ENCODE peak calls at places on chromosomes 12 and 14, in eight cellular contexts. One of them, this sample, is unnamed.

GRCh38 chr12:131222271-131223139 is 268.8 kb downstream of the ADGRD1 start:
- DNase-seq in RWPE2: no peak
- DNase-seq in Peyer's patch: no peak
- DNase-seq in spleen: peak
- DNase-seq in fibroblast of pulmonary artery: no peak
- DNase-seq in right lobe of liver: no peak
- DNase-seq in NT2/D1: no peak
- DNase-seq in CD4-positive, alpha-beta memory T cell: no peak
- DNase-seq in this sample: peak

GRCh38 chr12:123532021-123532420 is 1.5 kb downstream of the RILPL1 start:
- DNase-seq in RWPE2: no peak
- DNase-seq in Peyer's patch: peak
- DNase-seq in spleen: no peak
- DNase-seq in fibroblast of pulmonary artery: peak
- DNase-seq in right lobe of liver: no peak
- DNase-seq in NT2/D1: no peak
- DNase-seq in CD4-positive, alpha-beta memory T cell: no peak
- DNase-seq in this sample: peak

GRCh38 chr14:73612339-73613045 is at the start of gene ACOT6:
- DNase-seq in RWPE2: peak
- DNase-seq in Peyer's patch: peak
- DNase-seq in spleen: peak
- DNase-seq in fibroblast of pulmonary artery: peak
- DNase-seq in right lobe of liver: peak
- DNase-seq in NT2/D1: peak
- DNase-seq in CD4-positive, alpha-beta memory T cell: peak
- DNase-seq in this sample: peak

GRCh38 chr12:57112492-57113294 is 1.5 kb upstream of the STAT6 start:
- DNase-seq in RWPE2: no peak
- DNase-seq in Peyer's patch: no peak
- DNase-seq in spleen: no peak
- DNase-seq in fibroblast of pulmonary artery: no peak
- DNase-seq in right lobe of liver: no peak
- DNase-seq in NT2/D1: no peak
- DNase-seq in CD4-positive, alpha-beta memory T cell: no peak
- DNase-seq in this sample: no peak

GRCh38 chr12:126353604-126354003 is 1288.4 kb downstream of the AACS start:
- DNase-seq in RWPE2: peak
- DNase-seq in Peyer's patch: no peak
- DNase-seq in spleen: no peak
- DNase-seq in fibroblast of pulmonary artery: peak
- DNase-seq in right lobe of liver: no peak
- DNase-seq in NT2/D1: no peak
- DNase-seq in CD4-positive, alpha-beta memory T cell: no peak
- DNase-seq in this sample: no peak

GRCh38 chr12:96026331-96026730 is 9.1 kb downstream of the LTA4H start:
- DNase-seq in RWPE2: no peak
- DNase-seq in Peyer's patch: no peak
- DNase-seq in spleen: no peak
- DNase-seq in fibroblast of pulmonary artery: peak
- DNase-seq in right lobe of liver: no peak
- DNase-seq in NT2/D1: no peak
- DNase-seq in CD4-positive, alpha-beta memory T cell: no peak
- DNase-seq in this sample: no peak

GRCh38 chr12:26346748-26347147 is 151.4 kb downstream of the SSPN start:
- DNase-seq in RWPE2: no peak
- DNase-seq in Peyer's patch: no peak
- DNase-seq in spleen: no peak
- DNase-seq in fibroblast of pulmonary artery: peak
- DNase-seq in right lobe of liver: no peak
- DNase-seq in NT2/D1: no peak
- DNase-seq in CD4-positive, alpha-beta memory T cell: no peak
- DNase-seq in this sample: no peak

GRCh38 chr12:7934153-7934552 is 1.8 kb downstream of the SLC2A3 start:
- DNase-seq in RWPE2: no peak
- DNase-seq in Peyer's patch: peak
- DNase-seq in spleen: no peak
- DNase-seq in fibroblast of pulmonary artery: no peak
- DNase-seq in right lobe of liver: peak
- DNase-seq in NT2/D1: no peak
- DNase-seq in CD4-positive, alpha-beta memory T cell: no peak
- DNase-seq in this sample: no peak

GRCh38 chr14:101335061-101335661 is 226.1 kb upstream of the DIO3 start:
- DNase-seq in RWPE2: no peak
- DNase-seq in Peyer's patch: no peak
- DNase-seq in spleen: no peak
- DNase-seq in fibroblast of pulmonary artery: no peak
- DNase-seq in right lobe of liver: peak
- DNase-seq in NT2/D1: no peak
- DNase-seq in CD4-positive, alpha-beta memory T cell: no peak
- DNase-seq in this sample: no peak

GRCh38 chr12:104213952-104214351 is 1.6 kb upstream of the TXNRD1 start:
- DNase-seq in RWPE2: no peak
- DNase-seq in Peyer's patch: no peak
- DNase-seq in spleen: no peak
- DNase-seq in fibroblast of pulmonary artery: peak
- DNase-seq in right lobe of liver: no peak
- DNase-seq in NT2/D1: no peak
- DNase-seq in CD4-positive, alpha-beta memory T cell: no peak
- DNase-seq in this sample: no peak

GRCh38 chr14:58368951-58369350 is 26.8 kb upstream of the TOMM20L start:
- DNase-seq in RWPE2: no peak
- DNase-seq in Peyer's patch: no peak
- DNase-seq in spleen: no peak
- DNase-seq in fibroblast of pulmonary artery: peak
- DNase-seq in right lobe of liver: no peak
- DNase-seq in NT2/D1: no peak
- DNase-seq in CD4-positive, alpha-beta memory T cell: no peak
- DNase-seq in this sample: no peak

GRCh38 chr14:52080171-52080800 is 11.4 kb upstream of the NID2 start:
- DNase-seq in RWPE2: no peak
- DNase-seq in Peyer's patch: no peak
- DNase-seq in spleen: no peak
- DNase-seq in fibroblast of pulmonary artery: peak
- DNase-seq in right lobe of liver: no peak
- DNase-seq in NT2/D1: no peak
- DNase-seq in CD4-positive, alpha-beta memory T cell: no peak
- DNase-seq in this sample: no peak

GRCh38 chr14:76768201-76768656 is 7.0 kb downstream of the VASH1 start:
- DNase-seq in RWPE2: peak
- DNase-seq in Peyer's patch: peak
- DNase-seq in spleen: peak
- DNase-seq in fibroblast of pulmonary artery: peak
- DNase-seq in right lobe of liver: no peak
- DNase-seq in NT2/D1: no peak
- DNase-seq in CD4-positive, alpha-beta memory T cell: peak
- DNase-seq in this sample: peak

GRCh38 chr12:24133385-24133784 is 183.9 kb upstream of the SOX5 start:
- DNase-seq in RWPE2: no peak
- DNase-seq in Peyer's patch: no peak
- DNase-seq in spleen: no peak
- DNase-seq in fibroblast of pulmonary artery: no peak
- DNase-seq in right lobe of liver: no peak
- DNase-seq in NT2/D1: peak
- DNase-seq in CD4-positive, alpha-beta memory T cell: no peak
- DNase-seq in this sample: no peak

GRCh38 chr12:16756833-16757552 is 151.0 kb upstream of the LMO3 start:
- DNase-seq in RWPE2: no peak
- DNase-seq in Peyer's patch: no peak
- DNase-seq in spleen: no peak
- DNase-seq in fibroblast of pulmonary artery: no peak
- DNase-seq in right lobe of liver: no peak
- DNase-seq in NT2/D1: no peak
- DNase-seq in CD4-positive, alpha-beta memory T cell: no peak
- DNase-seq in this sample: no peak

GRCh38 chr12:47773062-47773857 is at the start of gene SLC48A1:
- DNase-seq in RWPE2: no peak
- DNase-seq in Peyer's patch: peak
- DNase-seq in spleen: peak
- DNase-seq in fibroblast of pulmonary artery: peak
- DNase-seq in right lobe of liver: peak
- DNase-seq in NT2/D1: peak
- DNase-seq in CD4-positive, alpha-beta memory T cell: peak
- DNase-seq in this sample: peak

GRCh38 chr14:100804558-100805309 is 21.2 kb upstream of the MEG3 start:
- DNase-seq in RWPE2: no peak
- DNase-seq in Peyer's patch: no peak
- DNase-seq in spleen: no peak
- DNase-seq in fibroblast of pulmonary artery: no peak
- DNase-seq in right lobe of liver: no peak
- DNase-seq in NT2/D1: no peak
- DNase-seq in CD4-positive, alpha-beta memory T cell: no peak
- DNase-seq in this sample: no peak

GRCh38 chr12:131276501-131277185 is 322.9 kb downstream of the ADGRD1 start:
- DNase-seq in RWPE2: no peak
- DNase-seq in Peyer's patch: no peak
- DNase-seq in spleen: peak
- DNase-seq in fibroblast of pulmonary artery: no peak
- DNase-seq in right lobe of liver: no peak
- DNase-seq in NT2/D1: no peak
- DNase-seq in CD4-positive, alpha-beta memory T cell: no peak
- DNase-seq in this sample: peak

GRCh38 chr14:35385042-35385839 is 19.3 kb downstream of the NFKBIA start:
- DNase-seq in RWPE2: no peak
- DNase-seq in Peyer's patch: no peak
- DNase-seq in spleen: no peak
- DNase-seq in fibroblast of pulmonary artery: peak
- DNase-seq in right lobe of liver: peak
- DNase-seq in NT2/D1: no peak
- DNase-seq in CD4-positive, alpha-beta memory T cell: no peak
- DNase-seq in this sample: peak

GRCh38 chr12:59654061-59654460 is 58.2 kb downstream of the SLC16A7 start:
- DNase-seq in RWPE2: no peak
- DNase-seq in Peyer's patch: no peak
- DNase-seq in spleen: no peak
- DNase-seq in fibroblast of pulmonary artery: no peak
- DNase-seq in right lobe of liver: no peak
- DNase-seq in NT2/D1: no peak
- DNase-seq in CD4-positive, alpha-beta memory T cell: no peak
- DNase-seq in this sample: no peak

GRCh38 chr14:92670177-92670576 is 78.2 kb downstream of the LGMN start:
- DNase-seq in RWPE2: no peak
- DNase-seq in Peyer's patch: no peak
- DNase-seq in spleen: no peak
- DNase-seq in fibroblast of pulmonary artery: peak
- DNase-seq in right lobe of liver: no peak
- DNase-seq in NT2/D1: no peak
- DNase-seq in CD4-positive, alpha-beta memory T cell: no peak
- DNase-seq in this sample: no peak

GRCh38 chr14:75258079-75258802 is 20.4 kb upstream of the FOS start:
- DNase-seq in RWPE2: no peak
- DNase-seq in Peyer's patch: no peak
- DNase-seq in spleen: no peak
- DNase-seq in fibroblast of pulmonary artery: peak
- DNase-seq in right lobe of liver: peak
- DNase-seq in NT2/D1: no peak
- DNase-seq in CD4-positive, alpha-beta memory T cell: no peak
- DNase-seq in this sample: no peak

GRCh38 chr12:82120901-82121300 is 237.3 kb downstream of the CCDC59 start:
- DNase-seq in RWPE2: peak
- DNase-seq in Peyer's patch: no peak
- DNase-seq in spleen: peak
- DNase-seq in fibroblast of pulmonary artery: no peak
- DNase-seq in right lobe of liver: no peak
- DNase-seq in NT2/D1: no peak
- DNase-seq in CD4-positive, alpha-beta memory T cell: no peak
- DNase-seq in this sample: no peak

GRCh38 chr12:111033281-111034147 is 113.1 kb upstream of the MYL2 start:
- DNase-seq in RWPE2: peak
- DNase-seq in Peyer's patch: no peak
- DNase-seq in spleen: peak
- DNase-seq in fibroblast of pulmonary artery: no peak
- DNase-seq in right lobe of liver: no peak
- DNase-seq in NT2/D1: no peak
- DNase-seq in CD4-positive, alpha-beta memory T cell: no peak
- DNase-seq in this sample: no peak
- H3K4me3 ChIP-seq in RWPE2: peak
- H3K4me3 ChIP-seq in Peyer's patch: peak
- H3K4me3 ChIP-seq in spleen: peak
- H3K4me3 ChIP-seq in fibroblast of pulmonary artery: no peak
- H3K4me3 ChIP-seq in right lobe of liver: peak
- H3K4me3 ChIP-seq in NT2/D1: peak
- H3K4me3 ChIP-seq in CD4-positive, alpha-beta memory T cell: no peak
- H3K4me3 ChIP-seq in this sample: no peak

DNA sequence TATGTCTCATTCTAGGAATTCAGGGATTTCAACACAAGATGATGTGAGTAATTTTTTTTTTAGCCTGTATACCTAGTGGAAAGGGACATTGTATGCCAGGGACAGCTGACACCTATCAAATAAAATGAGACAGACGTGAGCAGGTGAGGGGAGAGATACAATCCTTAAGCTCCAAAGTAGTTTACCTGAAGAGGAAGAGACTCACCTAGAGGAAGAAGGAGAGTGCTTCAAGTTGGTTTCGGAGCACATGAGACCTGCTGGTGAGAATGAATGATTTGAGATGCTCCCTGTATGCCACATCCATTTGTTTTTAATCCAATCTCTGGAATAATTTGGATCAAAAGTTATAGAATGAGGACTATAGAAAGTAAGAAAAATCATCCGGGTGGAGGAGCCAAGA is 915.4 kb upstream of the FBXO33 start:
- DNase-seq in RWPE2: no peak
- DNase-seq in Peyer's patch: no peak
- DNase-seq in spleen: no peak
- DNase-seq in fibroblast of pulmonary artery: no peak
- DNase-seq in right lobe of liver: no peak
- DNase-seq in NT2/D1: no peak
- DNase-seq in CD4-positive, alpha-beta memory T cell: no peak
- DNase-seq in this sample: no peak
- H3K4me3 ChIP-seq in RWPE2: no peak
- H3K4me3 ChIP-seq in Peyer's patch: no peak
- H3K4me3 ChIP-seq in spleen: no peak
- H3K4me3 ChIP-seq in fibroblast of pulmonary artery: no peak
- H3K4me3 ChIP-seq in right lobe of liver: no peak
- H3K4me3 ChIP-seq in NT2/D1: peak
- H3K4me3 ChIP-seq in CD4-positive, alpha-beta memory T cell: no peak
- H3K4me3 ChIP-seq in this sample: no peak

DNA sequence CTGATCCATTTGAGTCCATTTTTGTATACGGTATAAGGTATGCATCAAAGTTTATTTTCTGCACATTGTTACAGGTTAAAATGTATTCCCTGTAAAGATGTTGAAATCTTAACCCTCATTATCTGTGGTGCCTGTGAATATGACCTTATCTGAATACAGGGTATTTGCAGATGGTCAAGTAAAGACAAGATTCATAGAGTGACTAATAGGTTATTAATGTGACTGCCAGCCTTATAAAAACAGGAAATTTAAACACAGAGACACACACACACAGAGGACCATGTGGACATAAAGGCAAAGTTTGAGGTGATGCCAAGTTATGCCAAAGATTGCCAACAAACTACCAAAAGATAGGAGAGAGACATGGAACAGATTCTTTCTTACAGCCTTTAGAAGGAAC is 347.2 kb upstream of the DCN start:
- DNase-seq in RWPE2: no peak
- DNase-seq in Peyer's patch: no peak
- DNase-seq in spleen: no peak
- DNase-seq in fibroblast of pulmonary artery: peak
- DNase-seq in right lobe of liver: no peak
- DNase-seq in NT2/D1: no peak
- DNase-seq in CD4-positive, alpha-beta memory T cell: no peak
- DNase-seq in this sample: no peak
- H3K4me3 ChIP-seq in RWPE2: no peak
- H3K4me3 ChIP-seq in Peyer's patch: no peak
- H3K4me3 ChIP-seq in spleen: no peak
- H3K4me3 ChIP-seq in fibroblast of pulmonary artery: no peak
- H3K4me3 ChIP-seq in right lobe of liver: no peak
- H3K4me3 ChIP-seq in NT2/D1: no peak
- H3K4me3 ChIP-seq in CD4-positive, alpha-beta memory T cell: no peak
- H3K4me3 ChIP-seq in this sample: no peak

GRCh38 chr14:79328863-79329262 is 882.4 kb downstream of the DIO2 start:
- DNase-seq in RWPE2: no peak
- DNase-seq in Peyer's patch: no peak
- DNase-seq in spleen: no peak
- DNase-seq in fibroblast of pulmonary artery: no peak
- DNase-seq in right lobe of liver: no peak
- DNase-seq in NT2/D1: no peak
- DNase-seq in CD4-positive, alpha-beta memory T cell: no peak
- DNase-seq in this sample: no peak
- H3K4me3 ChIP-seq in RWPE2: no peak
- H3K4me3 ChIP-seq in Peyer's patch: no peak
- H3K4me3 ChIP-seq in spleen: no peak
- H3K4me3 ChIP-seq in fibroblast of pulmonary artery: no peak
- H3K4me3 ChIP-seq in right lobe of liver: no peak
- H3K4me3 ChIP-seq in NT2/D1: no peak
- H3K4me3 ChIP-seq in CD4-positive, alpha-beta memory T cell: no peak
- H3K4me3 ChIP-seq in this sample: no peak